ENCODE peak calls at places on chromosome 9, in six cellular contexts. I is mammary epithelial cell, P is fibroblast of pulmonary artery, Y is breast epithelium, T is NB4, R is WTC11. F is an unnamed sample.

GRCh38 chr9:86766912-86767311 is 180.4 kb downstream of the GAS1 start:
- DNase-seq in I (peak; percentile 98), T (peak; percentile 73), P (peak; percentile 82), Y (peak; percentile 93), R (no peak), F (peak; percentile 63)

GRCh38 chr9:124389146-124389939 is 25.9 kb downstream of the PSMB7 start:
- DNase-seq in T (no peak), I (no peak), R (no peak), P (no peak), Y (no peak), F (no peak)

GRCh38 chr9:37618817-37619216 is 26.4 kb upstream of the TOMM5 start:
- DNase-seq in R (no peak), Y (no peak), P (peak; percentile 23), I (peak; percentile 47), T (no peak), F (peak; percentile 9)

GRCh38 chr9:135602789-135603481 is 36.4 kb downstream of the GLT6D1 start:
- DNase-seq in Y (no peak), P (peak; percentile 48), T (peak; percentile 43), I (peak; percentile 23), R (peak; percentile 70), F (peak; percentile 68)

GRCh38 chr9:12775373-12775962 is 648 bp downstream of the LURAP1L start:
- DNase-seq in P (no peak), T (no peak), R (peak; percentile 40), Y (no peak), I (no peak), F (no peak)

GRCh38 chr9:108423493-108423892 is 432.3 kb downstream of the ACTL7B start:
- DNase-seq in Y (no peak), R (no peak), T (no peak), I (no peak), P (no peak), F (no peak)

GRCh38 chr9:99762470-99762869 is 59.2 kb upstream of the NR4A3 start:
- DNase-seq in T (no peak), Y (no peak), I (no peak), P (no peak), R (no peak), F (no peak)

GRCh38 chr9:91905958-91906585 is 44.0 kb downstream of the ROR2 start:
- DNase-seq in P (no peak), Y (no peak), R (no peak), T (peak; percentile 86), I (no peak), F (no peak)

GRCh38 chr9:95508242-95508967 is 8.4 kb downstream of the PTCH1 start:
- DNase-seq in I (peak; percentile 26), R (peak; percentile 18), Y (no peak), P (peak; percentile 22), T (peak; percentile 55), F (peak; percentile 66)

GRCh38 chr9:135804588-135805421 is 102.5 kb downstream of the CAMSAP1 start:
- DNase-seq in T (peak; percentile 31), I (no peak), Y (no peak), R (peak; percentile 63), P (no peak), F (peak; percentile 27)

GRCh38 chr9:4324513-4324912 is 24.6 kb upstream of the GLIS3 start:
- DNase-seq in R (no peak), I (no peak), Y (no peak), T (no peak), P (peak; percentile 90), F (peak; percentile 84)

GRCh38 chr9:114929166-114929565 is 1.2 kb downstream of the TNFSF8 start:
- DNase-seq in Y (no peak), I (no peak), R (no peak), P (no peak), T (peak; percentile 30), F (no peak)

GRCh38 chr9:78369644-78370219 is 72.8 kb downstream of the PSAT1 start:
- DNase-seq in Y (peak; percentile 40), I (peak; percentile 42), P (peak; percentile 86), T (peak; percentile 74), R (peak; percentile 91), F (peak; percentile 83)

GRCh38 chr9:26163931-26164330 is 485.7 kb upstream of the TUSC1 start:
- DNase-seq in R (no peak), I (no peak), T (no peak), Y (no peak), P (peak; percentile 33), F (peak; percentile 37)

GRCh38 chr9:31359071-31359470 is 1025.4 kb upstream of the ACO1 start:
- DNase-seq in I (no peak), T (no peak), P (peak; percentile 31), Y (no peak), R (no peak), F (no peak)

GRCh38 chr9:114405294-114406034 is 17.7 kb upstream of the AKNA start:
- DNase-seq in P (peak; percentile 85), Y (peak; percentile 61), T (peak; percentile 84), R (peak; percentile 82), I (peak; percentile 71), F (peak; percentile 91)

GRCh38 chr9:86183225-86183808 is 76.1 kb downstream of the C9orf153 start:
- DNase-seq in T (no peak), Y (no peak), I (no peak), R (no peak), P (no peak), F (peak; percentile 9)

GRCh38 chr9:114375386-114375785 is 12.4 kb downstream of the AKNA start:
- DNase-seq in I (no peak), R (no peak), Y (no peak), T (no peak), P (no peak), F (no peak)

GRCh38 chr9:76756273-76756650 is 8.0 kb upstream of the PCA3 start:
- DNase-seq in I (peak; percentile 6), R (peak; percentile 69), T (peak; percentile 63), Y (no peak), P (peak; percentile 38), F (peak; percentile 55)

GRCh38 chr9:126488881-126489404 is 124.8 kb upstream of the LMX1B start:
- DNase-seq in R (no peak), I (no peak), Y (no peak), T (no peak), P (no peak), F (no peak)

GRCh38 chr9:126494264-126494663 is 119.5 kb upstream of the LMX1B start:
- DNase-seq in P (no peak), T (no peak), Y (no peak), I (no peak), R (no peak), F (no peak)

GRCh38 chr9:126488310-126488709 is 125.4 kb upstream of the LMX1B start:
- DNase-seq in P (no peak), R (no peak), T (no peak), I (no peak), Y (no peak), F (no peak)

GRCh38 chr9:126489604-126490593 is 123.8 kb upstream of the LMX1B start:
- DNase-seq in I (no peak), Y (no peak), R (no peak), P (no peak), T (peak; percentile 49), F (no peak)

DNA sequence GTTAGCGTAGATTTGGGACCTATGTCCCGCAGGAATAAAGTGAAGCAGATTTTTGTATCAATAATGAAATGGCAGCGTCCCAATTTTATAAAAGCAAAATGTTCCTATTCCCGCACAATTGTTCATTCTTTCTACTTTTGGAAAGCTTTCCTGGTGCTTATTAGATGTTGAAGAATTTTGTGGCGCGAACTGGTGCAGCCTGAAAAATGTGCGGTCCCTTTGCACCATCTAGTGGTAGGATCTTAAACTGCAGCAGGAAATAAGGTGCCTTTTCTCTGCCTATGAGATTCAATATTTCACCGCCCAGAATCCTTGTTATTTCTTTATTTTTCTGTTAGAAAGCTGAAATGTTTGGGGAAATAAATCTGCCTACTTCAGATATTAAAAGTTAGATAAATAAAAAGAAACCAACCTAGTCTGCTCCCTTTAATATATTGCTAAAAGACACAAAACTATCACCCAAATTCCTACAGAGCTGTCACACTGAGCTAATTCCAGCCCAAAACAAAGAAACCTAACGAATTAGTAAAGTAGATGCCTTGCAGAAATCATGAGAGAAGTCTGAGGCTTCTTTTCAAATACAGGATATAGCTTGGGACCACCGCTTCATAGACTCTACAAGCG is 122.4 kb upstream of the LMX1B start:
- DNase-seq in Y (no peak), I (peak; percentile 45), R (no peak), P (peak; percentile 77), T (peak; percentile 78), F (peak; percentile 40)
- TF ChIP-seq CTCF in Y (peak; percentile 94), I (peak; percentile 91), R (peak; percentile 91), P (peak; percentile 92), T (peak; percentile 69), F (peak; percentile 82)

DNA sequence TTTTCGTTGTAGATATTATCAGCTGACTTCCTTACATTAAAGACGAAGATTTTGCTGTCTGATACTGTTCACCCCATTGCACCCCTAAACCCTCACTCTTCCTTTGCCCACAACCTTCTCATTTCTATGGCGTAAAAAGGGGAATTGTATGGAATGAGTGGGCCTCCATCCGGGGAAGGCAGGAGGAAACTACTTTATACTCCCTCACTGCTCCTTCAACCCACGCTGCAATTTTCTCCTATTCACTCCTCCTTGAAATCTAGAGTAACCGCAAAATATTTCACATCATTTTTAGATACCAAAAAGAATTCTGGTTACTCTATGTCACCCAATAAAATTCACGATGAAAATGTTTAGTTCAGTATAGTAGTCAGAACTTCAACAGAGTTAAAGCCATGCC is 330.8 kb downstream of the DIRAS2 start:
- DNase-seq in T (no peak), R (no peak), I (no peak), P (no peak), Y (no peak), F (no peak)
- TF ChIP-seq CTCF in T (no peak), R (no peak), I (no peak), P (no peak), Y (no peak), F (no peak)

DNA sequence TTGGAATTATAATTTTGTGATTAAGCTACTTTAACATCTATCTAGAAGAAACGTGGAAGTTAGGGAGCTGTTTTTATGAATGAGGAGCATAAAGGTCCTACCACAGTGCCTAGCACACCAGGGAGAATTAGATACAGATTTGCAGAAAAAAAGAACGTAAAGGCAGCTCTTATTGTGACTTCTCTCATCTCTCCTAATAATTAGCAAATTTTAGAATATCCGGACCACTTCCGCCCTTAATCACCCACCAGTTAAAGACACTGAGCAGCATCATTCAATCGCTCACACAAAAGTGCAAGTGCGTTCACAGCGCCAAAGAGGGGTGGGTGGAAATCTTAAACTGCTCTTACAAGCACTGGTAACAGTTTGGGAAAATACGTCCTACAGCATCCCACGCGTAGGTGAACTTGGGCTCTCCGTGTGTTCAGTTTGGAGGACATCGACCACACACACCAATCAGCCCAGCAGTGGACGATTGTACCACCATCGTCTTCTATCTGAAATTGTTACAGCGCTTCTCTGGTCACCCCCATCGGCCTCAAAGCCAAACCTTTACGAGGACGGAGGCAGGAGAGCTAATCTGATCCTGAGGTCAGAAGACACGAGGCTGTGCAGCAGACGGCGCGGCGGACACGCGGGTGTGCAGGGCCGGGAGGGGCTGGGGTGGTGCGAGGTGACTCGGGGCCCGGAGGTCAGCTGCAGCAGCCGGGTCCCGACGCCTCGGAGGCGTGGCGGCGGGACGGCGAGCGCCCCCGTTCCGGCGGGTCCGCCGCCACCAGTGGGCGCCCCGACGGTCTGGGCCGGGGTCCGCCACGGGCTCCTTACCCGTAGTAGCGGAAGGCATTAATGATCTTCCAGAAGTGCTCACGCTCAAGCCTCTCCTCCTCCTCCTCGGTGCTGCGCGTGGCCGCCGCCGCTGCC is 646 bp downstream of the CARNMT1 start:
- DNase-seq in T (peak; percentile 68), P (peak; percentile 35), Y (peak; percentile 39), R (peak; percentile 54), I (peak; percentile 39), F (peak; percentile 75)
- TF ChIP-seq CTCF in T (no peak), P (no peak), Y (no peak), R (no peak), I (no peak), F (no peak)

DNA sequence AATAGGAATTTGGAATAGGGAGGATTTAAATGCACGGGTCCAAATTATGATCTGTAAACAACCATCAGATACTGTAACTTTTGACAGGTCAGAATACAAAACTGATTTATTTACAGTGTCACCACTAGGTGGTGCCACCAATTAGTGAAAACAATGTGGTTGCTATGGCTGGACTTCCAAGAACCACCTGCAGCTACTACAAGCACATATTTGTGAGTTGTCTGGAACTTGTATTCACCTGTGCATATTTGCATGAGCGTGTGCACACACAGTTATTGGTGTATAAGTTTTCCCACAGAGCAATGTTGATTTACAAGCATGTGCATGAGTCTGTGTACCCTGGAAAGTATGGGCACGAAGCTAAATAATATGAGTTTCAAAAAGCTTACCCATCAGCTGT is 3.0 kb upstream of the HRCT1 start:
- DNase-seq in R (no peak), P (peak; percentile 75), I (peak; percentile 59), Y (no peak), T (peak; percentile 46), F (peak; percentile 75)
- TF ChIP-seq CTCF in R (peak; percentile 68), P (peak; percentile 59), I (peak; percentile 61), Y (peak; percentile 85), T (peak; percentile 36), F (peak; percentile 52)

F was measured in foreskin fibroblast.